ENCODE peak calls at places on chromosomes 3 and 15, in six cellular contexts. One of them, this sample, is unnamed.

GRCh38 chr15:66401130-66402021 is 14.7 kb downstream of the MAP2K1 start:
- DNase-seq in AG10803: no peak
- DNase-seq in tibial nerve: no peak
- DNase-seq in endothelial cell: no peak
- DNase-seq in mucosa of descending colon: no peak
- DNase-seq in esophagus muscularis mucosa: no peak
- DNase-seq in this sample: no peak

GRCh38 chr3:101719604-101720185 is 4.7 kb upstream of the CEP97 start:
- DNase-seq in AG10803: no peak
- DNase-seq in tibial nerve: no peak
- DNase-seq in endothelial cell: no peak
- DNase-seq in mucosa of descending colon: no peak
- DNase-seq in esophagus muscularis mucosa: no peak
- DNase-seq in this sample: no peak

GRCh38 chr3:40639006-40639405 is 114.2 kb downstream of the ZNF621 start:
- DNase-seq in AG10803: no peak
- DNase-seq in tibial nerve: no peak
- DNase-seq in endothelial cell: no peak
- DNase-seq in mucosa of descending colon: no peak
- DNase-seq in esophagus muscularis mucosa: no peak
- DNase-seq in this sample: no peak

GRCh38 chr15:48641416-48641815 is 4.1 kb downstream of the FBN1 start:
- DNase-seq in AG10803: no peak
- DNase-seq in tibial nerve: no peak
- DNase-seq in endothelial cell: no peak
- DNase-seq in mucosa of descending colon: no peak
- DNase-seq in esophagus muscularis mucosa: no peak
- DNase-seq in this sample: no peak

GRCh38 chr3:59451041-59451763 is 401.4 kb upstream of the CFAP20DC start:
- DNase-seq in AG10803: peak; percentile 27
- DNase-seq in tibial nerve: no peak
- DNase-seq in endothelial cell: no peak
- DNase-seq in mucosa of descending colon: no peak
- DNase-seq in esophagus muscularis mucosa: no peak
- DNase-seq in this sample: no peak

GRCh38 chr3:8554725-8555621 is 53.4 kb downstream of the LMCD1 start:
- DNase-seq in AG10803: peak; percentile 99
- DNase-seq in tibial nerve: no peak
- DNase-seq in endothelial cell: no peak
- DNase-seq in mucosa of descending colon: peak; percentile 55
- DNase-seq in esophagus muscularis mucosa: no peak
- DNase-seq in this sample: peak; percentile 57

GRCh38 chr3:49161197-49161596 is 4.9 kb downstream of the CCDC71 start:
- DNase-seq in AG10803: no peak
- DNase-seq in tibial nerve: no peak
- DNase-seq in endothelial cell: no peak
- DNase-seq in mucosa of descending colon: no peak
- DNase-seq in esophagus muscularis mucosa: no peak
- DNase-seq in this sample: no peak

GRCh38 chr15:60655252-60655651 is 176.3 kb upstream of the ICE2 start:
- DNase-seq in AG10803: no peak
- DNase-seq in tibial nerve: no peak
- DNase-seq in endothelial cell: no peak
- DNase-seq in mucosa of descending colon: no peak
- DNase-seq in esophagus muscularis mucosa: no peak
- DNase-seq in this sample: no peak

GRCh38 chr3:108006077-108006675 is 84.7 kb downstream of the CD47 start:
- DNase-seq in AG10803: peak; percentile 27
- DNase-seq in tibial nerve: no peak
- DNase-seq in endothelial cell: no peak
- DNase-seq in mucosa of descending colon: peak; percentile 77
- DNase-seq in esophagus muscularis mucosa: no peak
- DNase-seq in this sample: no peak

GRCh38 chr3:47343471-47343971 is 37.3 kb upstream of the PTPN23 start:
- DNase-seq in AG10803: no peak
- DNase-seq in tibial nerve: no peak
- DNase-seq in endothelial cell: no peak
- DNase-seq in mucosa of descending colon: no peak
- DNase-seq in esophagus muscularis mucosa: no peak
- DNase-seq in this sample: no peak

GRCh38 chr3:59559721-59560514 is 510.1 kb upstream of the CFAP20DC start:
- DNase-seq in AG10803: peak; percentile 94
- DNase-seq in tibial nerve: no peak
- DNase-seq in endothelial cell: no peak
- DNase-seq in mucosa of descending colon: no peak
- DNase-seq in esophagus muscularis mucosa: peak; percentile 66
- DNase-seq in this sample: peak; percentile 63

GRCh38 chr3:156609115-156609514 is 54.2 kb upstream of the SSR3 start:
- DNase-seq in AG10803: no peak
- DNase-seq in tibial nerve: no peak
- DNase-seq in endothelial cell: no peak
- DNase-seq in mucosa of descending colon: no peak
- DNase-seq in esophagus muscularis mucosa: no peak
- DNase-seq in this sample: no peak

GRCh38 chr3:182789371-182789770 is 3.9 kb upstream of the ATP11B start:
- DNase-seq in AG10803: peak; percentile 16
- DNase-seq in tibial nerve: no peak
- DNase-seq in endothelial cell: no peak
- DNase-seq in mucosa of descending colon: no peak
- DNase-seq in esophagus muscularis mucosa: no peak
- DNase-seq in this sample: no peak

GRCh38 chr15:39786444-39787056 is 3.9 kb upstream of the FSIP1 start:
- DNase-seq in AG10803: peak; percentile 74
- DNase-seq in tibial nerve: no peak
- DNase-seq in endothelial cell: no peak
- DNase-seq in mucosa of descending colon: no peak
- DNase-seq in esophagus muscularis mucosa: no peak
- DNase-seq in this sample: peak; percentile 44

GRCh38 chr3:114446605-114447004 is 152.8 kb downstream of the TIGIT start:
- DNase-seq in AG10803: no peak
- DNase-seq in tibial nerve: no peak
- DNase-seq in endothelial cell: no peak
- DNase-seq in mucosa of descending colon: no peak
- DNase-seq in esophagus muscularis mucosa: no peak
- DNase-seq in this sample: no peak

GRCh38 chr3:125054436-125055164 is 1.2 kb downstream of the HEG1 start:
- DNase-seq in AG10803: peak; percentile 67
- DNase-seq in tibial nerve: peak; percentile 46
- DNase-seq in endothelial cell: no peak
- DNase-seq in mucosa of descending colon: no peak
- DNase-seq in esophagus muscularis mucosa: no peak
- DNase-seq in this sample: peak; percentile 66

GRCh38 chr15:63461230-63461629 is 43.2 kb upstream of the USP3 start:
- DNase-seq in AG10803: no peak
- DNase-seq in tibial nerve: no peak
- DNase-seq in endothelial cell: peak; percentile 42
- DNase-seq in mucosa of descending colon: no peak
- DNase-seq in esophagus muscularis mucosa: no peak
- DNase-seq in this sample: no peak

GRCh38 chr15:56052389-56053045 is 59.1 kb upstream of the NEDD4 start:
- DNase-seq in AG10803: peak; percentile 71
- DNase-seq in tibial nerve: no peak
- DNase-seq in endothelial cell: no peak
- DNase-seq in mucosa of descending colon: no peak
- DNase-seq in esophagus muscularis mucosa: no peak
- DNase-seq in this sample: peak; percentile 57

GRCh38 chr3:128946411-128946810 is 47.5 kb downstream of the CFAP92 start:
- DNase-seq in AG10803: peak; percentile 63
- DNase-seq in tibial nerve: no peak
- DNase-seq in endothelial cell: no peak
- DNase-seq in mucosa of descending colon: no peak
- DNase-seq in esophagus muscularis mucosa: peak; percentile 29
- DNase-seq in this sample: peak; percentile 35

GRCh38 chr3:128945878-128946175 is 48.0 kb downstream of the CFAP92 start:
- DNase-seq in AG10803: no peak
- DNase-seq in tibial nerve: no peak
- DNase-seq in endothelial cell: no peak
- DNase-seq in mucosa of descending colon: no peak
- DNase-seq in esophagus muscularis mucosa: peak; percentile 47
- DNase-seq in this sample: no peak

GRCh38 chr3:128945041-128945877 is 48.6 kb downstream of the CFAP92 start:
- DNase-seq in AG10803: no peak
- DNase-seq in tibial nerve: no peak
- DNase-seq in endothelial cell: no peak
- DNase-seq in mucosa of descending colon: no peak
- DNase-seq in esophagus muscularis mucosa: peak; percentile 80
- DNase-seq in this sample: no peak

GRCh38 chr3:128949158-128949557 is 44.7 kb downstream of the CFAP92 start:
- DNase-seq in AG10803: no peak
- DNase-seq in tibial nerve: no peak
- DNase-seq in endothelial cell: no peak
- DNase-seq in mucosa of descending colon: no peak
- DNase-seq in esophagus muscularis mucosa: peak; percentile 55
- DNase-seq in this sample: no peak

DNA sequence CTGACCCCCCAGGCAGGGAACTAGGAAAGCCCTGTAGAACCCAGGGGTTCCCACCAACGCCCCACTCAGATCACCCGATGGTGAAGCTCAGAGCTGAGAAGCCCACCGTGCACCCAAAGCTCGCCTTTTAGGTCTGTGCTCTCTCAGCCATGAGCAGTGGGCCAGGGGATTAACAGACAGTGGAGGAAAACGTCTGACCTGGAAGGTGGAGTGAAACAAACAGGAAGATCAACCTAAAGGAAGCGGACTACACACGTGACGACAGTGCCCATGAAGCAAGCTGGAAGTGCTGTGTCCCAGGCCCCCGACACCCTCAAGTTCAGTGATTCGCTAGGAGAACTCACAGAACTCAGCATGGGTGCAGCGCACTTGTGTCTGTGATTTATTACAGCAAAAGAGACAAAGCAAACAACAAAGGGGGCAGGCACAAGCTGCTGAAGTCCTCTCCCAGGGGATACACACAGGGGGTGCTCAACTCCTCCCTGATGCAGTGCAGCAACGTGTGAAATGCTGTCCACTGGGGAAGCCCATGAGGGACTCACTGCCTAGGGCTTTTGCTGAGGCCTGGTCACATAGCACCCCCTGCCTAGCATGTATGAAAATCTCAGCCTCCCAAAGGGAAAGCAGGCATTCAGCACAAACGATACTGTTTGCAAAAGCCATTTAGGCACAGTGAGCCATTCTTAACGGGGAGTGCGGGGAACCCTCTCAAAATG is 43.5 kb downstream of the CFAP92 start:
- DNase-seq in AG10803: peak; percentile 4
- DNase-seq in tibial nerve: no peak
- DNase-seq in endothelial cell: no peak
- DNase-seq in mucosa of descending colon: no peak
- DNase-seq in esophagus muscularis mucosa: no peak
- DNase-seq in this sample: peak; percentile 23
- TF ChIP-seq CTCF in AG10803: no peak
- TF ChIP-seq CTCF in tibial nerve: no peak
- TF ChIP-seq CTCF in endothelial cell: no peak
- TF ChIP-seq CTCF in mucosa of descending colon: no peak
- TF ChIP-seq CTCF in esophagus muscularis mucosa: no peak
- TF ChIP-seq CTCF in this sample: peak; percentile 60

DNA sequence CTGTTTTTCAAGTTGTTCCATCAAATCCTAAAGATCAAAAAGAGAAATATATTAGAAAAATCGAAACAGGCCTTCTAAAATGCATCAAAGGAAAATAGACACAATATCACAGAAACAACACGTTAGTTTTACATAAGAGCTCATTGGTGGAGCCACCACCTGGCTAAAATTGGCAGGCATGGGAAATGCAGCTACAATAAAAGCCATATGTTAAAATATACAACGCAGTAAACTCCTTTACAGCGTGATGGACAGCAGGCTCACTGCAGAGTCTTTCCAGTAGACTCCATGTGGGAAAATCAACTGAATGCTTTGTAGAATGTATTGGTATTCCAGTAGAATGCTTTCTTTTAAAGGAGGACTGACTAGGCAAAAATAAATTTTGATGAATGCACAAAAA is 40.9 kb upstream of the MYO5C start:
- DNase-seq in AG10803: no peak
- DNase-seq in tibial nerve: no peak
- DNase-seq in endothelial cell: no peak
- DNase-seq in mucosa of descending colon: no peak
- DNase-seq in esophagus muscularis mucosa: no peak
- DNase-seq in this sample: no peak
- TF ChIP-seq CTCF in AG10803: no peak
- TF ChIP-seq CTCF in tibial nerve: no peak
- TF ChIP-seq CTCF in endothelial cell: no peak
- TF ChIP-seq CTCF in mucosa of descending colon: no peak
- TF ChIP-seq CTCF in esophagus muscularis mucosa: no peak
- TF ChIP-seq CTCF in this sample: no peak

DNA sequence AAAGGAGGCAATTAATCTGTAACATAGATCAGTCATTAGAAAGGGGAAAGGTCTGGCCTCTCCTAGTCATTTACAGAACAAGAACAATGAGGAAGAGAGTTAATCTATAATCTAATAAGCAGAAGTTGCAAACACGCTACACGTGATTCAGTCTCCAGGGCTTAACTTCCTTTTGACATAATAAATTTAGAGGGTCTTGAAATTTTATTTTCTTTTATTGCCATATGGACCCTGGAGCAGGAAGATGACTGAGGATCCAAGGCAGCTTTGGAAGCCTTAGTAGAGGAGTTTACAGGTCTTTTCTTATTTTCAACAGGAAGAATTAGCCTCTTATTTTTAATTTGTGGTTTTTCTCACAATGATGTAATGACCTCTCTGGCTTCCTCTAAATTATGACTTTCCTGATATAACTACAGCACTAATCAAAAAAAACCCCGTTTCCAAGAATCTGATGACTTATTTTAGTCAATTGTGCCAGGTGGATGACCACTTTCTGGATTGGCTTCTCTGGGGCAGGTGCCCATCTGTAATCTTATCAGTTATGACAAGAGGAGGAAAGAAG is 32.2 kb downstream of the ADGRG7 start:
- DNase-seq in AG10803: no peak
- DNase-seq in tibial nerve: no peak
- DNase-seq in endothelial cell: no peak
- DNase-seq in mucosa of descending colon: no peak
- DNase-seq in esophagus muscularis mucosa: no peak
- DNase-seq in this sample: no peak
- TF ChIP-seq CTCF in AG10803: no peak
- TF ChIP-seq CTCF in tibial nerve: no peak
- TF ChIP-seq CTCF in endothelial cell: no peak
- TF ChIP-seq CTCF in mucosa of descending colon: no peak
- TF ChIP-seq CTCF in esophagus muscularis mucosa: no peak
- TF ChIP-seq CTCF in this sample: no peak

GRCh38 chr3:45968149-45968548 is 24.9 kb downstream of the CXCR6 start:
- DNase-seq in AG10803: no peak
- DNase-seq in tibial nerve: no peak
- DNase-seq in endothelial cell: no peak
- DNase-seq in mucosa of descending colon: no peak
- DNase-seq in esophagus muscularis mucosa: no peak
- DNase-seq in this sample: no peak
- TF ChIP-seq CTCF in AG10803: no peak
- TF ChIP-seq CTCF in tibial nerve: no peak
- TF ChIP-seq CTCF in endothelial cell: no peak
- TF ChIP-seq CTCF in mucosa of descending colon: no peak
- TF ChIP-seq CTCF in esophagus muscularis mucosa: no peak
- TF ChIP-seq CTCF in this sample: no peak

This sample was measured in HFFc6.